ENCODE peak calls at places on chromosomes 6 and 20, in six cellular contexts. D is left ventricle myocardium inferior, K is activated B cell treated with CpG ODN at 0.5 μM for 24 hours, L is cardiac muscle cell, F is endothelial cell, Z is AG04449. Y is an unnamed sample.

GRCh38 chr6:67102743-67103142 is 1395.7 kb upstream of the EYS start:
- DNase-seq in Z (no peak), D (no peak), L (no peak), F (no peak), K (no peak), Y (no peak)

GRCh38 chr20:29741894-29742698 is 1515.4 kb upstream of the DEFB115 start:
- DNase-seq in D (no peak), Z (no peak), F (no peak), K (no peak), L (no peak), Y (no peak)

GRCh38 chr20:34536798-34537394 is 20.7 kb downstream of the DYNLRB1 start:
- DNase-seq in K (no peak), L (peak), F (peak), Z (no peak), D (peak), Y (no peak)

GRCh38 chr6:137307163-137307851 is 88.1 kb upstream of the IFNGR1 start:
- DNase-seq in D (no peak), L (no peak), Z (no peak), F (no peak), K (no peak), Y (no peak)

GRCh38 chr20:20482453-20482852 is 114.5 kb downstream of the INSM1 start:
- DNase-seq in D (no peak), Z (no peak), L (no peak), K (no peak), F (no peak), Y (no peak)

GRCh38 chr6:132333639-132334516 is 67.4 kb downstream of the MOXD1 start:
- DNase-seq in Z (peak), K (no peak), D (no peak), F (no peak), L (peak), Y (no peak)

GRCh38 chr6:36247691-36248090 is 22.2 kb upstream of the PNPLA1 start:
- DNase-seq in L (no peak), Z (no peak), K (no peak), D (no peak), F (no peak), Y (no peak)

GRCh38 chr6:111862727-111863126 is 10.5 kb downstream of the FYN start:
- DNase-seq in F (no peak), K (no peak), D (no peak), Z (no peak), L (no peak), Y (no peak)

GRCh38 chr6:41813469-41813868 is 26.0 kb downstream of the TOMM6 start:
- DNase-seq in K (no peak), L (no peak), F (no peak), Z (no peak), D (no peak), Y (no peak)

GRCh38 chr6:11769816-11770545 is 8.6 kb downstream of the ADTRP start:
- DNase-seq in F (no peak), D (no peak), L (no peak), Z (no peak), K (no peak), Y (no peak)

GRCh38 chr20:63750807-63751470 is 11.4 kb downstream of the SLC2A4RG start:
- DNase-seq in L (no peak), F (no peak), K (no peak), D (no peak), Z (no peak), Y (no peak)

GRCh38 chr6:19322691-19323470 is 514.3 kb upstream of the ID4 start:
- DNase-seq in F (no peak), K (no peak), Z (no peak), D (no peak), L (no peak), Y (no peak)

GRCh38 chr6:142300758-142301251 is 1.0 kb upstream of the ADGRG6 start:
- DNase-seq in K (no peak), L (peak), Z (no peak), F (no peak), D (no peak), Y (no peak)

GRCh38 chr20:21900431-21900830 is 195.0 kb downstream of the PAX1 start:
- DNase-seq in Z (no peak), L (no peak), K (no peak), F (no peak), D (no peak), Y (no peak)

GRCh38 chr6:19268117-19268516 is 569.1 kb upstream of the ID4 start:
- DNase-seq in Z (no peak), F (no peak), K (no peak), D (no peak), L (no peak), Y (no peak)

GRCh38 chr6:143740213-143740612 is 62.4 kb downstream of the PHACTR2 start:
- DNase-seq in D (no peak), F (no peak), L (no peak), K (no peak), Z (no peak), Y (no peak)

GRCh38 chr6:115545410-115545986 is 515.2 kb downstream of the FRK start:
- DNase-seq in L (peak), F (peak), Z (no peak), K (no peak), D (no peak), Y (peak)

GRCh38 chr20:25049261-25050060 is 8.5 kb downstream of the ACSS1 start:
- DNase-seq in L (no peak), F (no peak), K (no peak), Z (no peak), D (no peak), Y (no peak)

GRCh38 chr20:63130654-63131577 is 85.0 kb downstream of the YTHDF1 start:
- DNase-seq in K (no peak), D (no peak), Z (no peak), L (no peak), F (no peak), Y (peak)

GRCh38 chr20:40305303-40305702 is 383.7 kb downstream of the MAFB start:
- DNase-seq in K (no peak), F (no peak), D (no peak), L (peak), Z (no peak), Y (no peak)

GRCh38 chr20:24813080-24813479 is 136.0 kb upstream of the CST7 start:
- DNase-seq in L (no peak), Z (no peak), K (no peak), F (no peak), D (no peak), Y (no peak)

GRCh38 chr6:143940011-143940597 is 68.0 kb downstream of the PLAGL1 start:
- DNase-seq in F (peak), D (no peak), Z (no peak), K (no peak), L (peak), Y (no peak)

GRCh38 chr6:130307752-130308361 is 58.0 kb upstream of the TMEM200A start:
- DNase-seq in Z (peak), F (no peak), D (no peak), L (no peak), K (no peak), Y (no peak)

GRCh38 chr6:130314271-130314670 is 51.5 kb upstream of the TMEM200A start:
- DNase-seq in Z (no peak), F (no peak), D (no peak), L (no peak), K (no peak), Y (no peak)

GRCh38 chr6:130309028-130309427 is 56.8 kb upstream of the TMEM200A start:
- DNase-seq in L (no peak), D (no peak), Z (no peak), F (no peak), K (no peak), Y (no peak)

DNA sequence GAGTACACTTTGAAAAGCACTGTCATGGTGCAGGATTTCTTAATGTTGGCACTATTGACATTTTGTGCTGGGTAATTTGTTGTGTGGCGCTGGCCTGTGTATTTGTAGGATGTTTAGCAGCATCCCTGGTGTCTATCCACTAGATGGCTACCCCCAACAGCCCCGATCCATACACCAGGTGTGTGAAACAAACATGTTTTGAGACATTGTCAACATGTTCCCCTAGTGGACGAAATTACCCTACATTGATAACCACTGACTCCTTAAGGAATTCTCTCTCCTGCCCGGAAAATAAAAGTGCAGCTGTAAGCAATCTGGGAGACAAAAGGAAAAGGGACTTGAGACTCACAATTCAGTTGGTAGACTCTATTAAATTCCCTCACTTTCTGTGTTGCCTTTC is 52.6 kb upstream of the TMEM200A start:
- DNase-seq in F (no peak), K (no peak), Z (no peak), D (no peak), L (no peak), Y (no peak)
- TF ChIP-seq CTCF in F (peak), K (no peak), Z (no peak), D (no peak), L (no peak), Y (no peak)

GRCh38 chr20:44448753-44449546 is 26.7 kb upstream of the TTPAL start:
- DNase-seq in D (no peak), L (no peak), F (peak), Z (no peak), K (no peak), Y (no peak)
- TF ChIP-seq CTCF in D (no peak), L (peak), F (peak), Z (peak), K (no peak), Y (peak)

GRCh38 chr6:7145269-7146078 is 37.7 kb downstream of the RREB1 start:
- DNase-seq in K (no peak), F (no peak), Z (no peak), D (no peak), L (no peak), Y (no peak)

GRCh38 chr6:7140631-7141366 is 33.0 kb downstream of the RREB1 start:
- DNase-seq in Z (no peak), F (peak), K (peak), D (peak), L (peak), Y (peak)

GRCh38 chr6:7142228-7142801 is 34.6 kb downstream of the RREB1 start:
- DNase-seq in Z (no peak), D (no peak), K (no peak), F (no peak), L (no peak), Y (peak)

GRCh38 chr6:7144810-7145209 is 37.0 kb downstream of the RREB1 start:
- DNase-seq in F (no peak), D (no peak), K (no peak), Z (no peak), L (no peak), Y (no peak)

DNA sequence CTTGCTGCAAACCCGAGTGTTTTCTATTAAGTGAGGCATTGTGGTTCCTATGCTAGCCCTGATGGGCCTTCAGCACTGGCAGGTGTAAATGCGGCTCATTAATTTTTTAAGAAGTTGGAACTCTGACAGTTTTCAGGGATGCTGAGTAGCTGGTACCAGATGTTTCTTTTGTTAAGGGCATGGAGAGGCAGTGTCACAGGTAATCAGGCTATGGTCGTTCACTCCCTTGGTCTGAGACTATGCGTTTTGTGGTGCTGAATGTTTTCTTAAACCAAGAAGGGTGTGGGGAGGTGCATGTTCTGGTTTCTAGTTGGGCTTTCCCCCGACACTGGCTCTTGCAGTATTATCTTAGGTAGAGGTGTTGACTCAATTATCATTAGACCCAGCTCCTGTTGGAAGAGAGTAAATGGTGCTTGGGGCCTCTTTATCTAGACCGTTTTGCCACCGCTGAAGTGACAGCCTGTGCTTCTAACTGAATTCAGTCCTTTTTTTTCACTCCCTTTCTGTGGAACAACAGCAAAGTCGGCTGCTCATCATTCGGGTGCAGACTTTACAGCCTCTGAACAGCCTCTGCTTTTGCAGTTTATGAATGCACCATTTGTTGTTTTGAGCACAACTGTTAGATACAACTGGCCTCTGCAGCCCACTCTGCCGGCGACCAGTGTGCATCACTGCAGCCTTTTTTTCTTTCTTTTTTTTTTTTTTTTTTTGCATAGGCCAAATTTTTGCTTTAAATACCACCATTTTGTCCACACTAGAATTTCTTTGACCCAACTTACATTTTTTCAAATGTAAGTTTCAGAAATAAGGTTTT is 35.6 kb downstream of the RREB1 start:
- DNase-seq in F (no peak), K (no peak), Z (no peak), L (no peak), D (no peak), Y (peak)
- TF ChIP-seq CTCF in F (no peak), K (no peak), Z (peak), L (peak), D (peak), Y (peak)

GRCh38 chr20:2475850-2476741 is 5.5 kb upstream of the SNRPB start:
- DNase-seq in F (no peak), D (no peak), K (no peak), L (no peak), Z (no peak), Y (no peak)

GRCh38 chr20:2480381-2480780 is 9.8 kb upstream of the SNRPB start:
- DNase-seq in F (no peak), L (no peak), Z (no peak), K (no peak), D (no peak), Y (no peak)

GRCh38 chr20:2476742-2477615 is 6.4 kb upstream of the SNRPB start:
- DNase-seq in Z (no peak), F (no peak), D (no peak), L (no peak), K (no peak), Y (no peak)
- TF ChIP-seq CTCF in Z (no peak), F (no peak), D (no peak), L (no peak), K (no peak), Y (peak)

DNA sequence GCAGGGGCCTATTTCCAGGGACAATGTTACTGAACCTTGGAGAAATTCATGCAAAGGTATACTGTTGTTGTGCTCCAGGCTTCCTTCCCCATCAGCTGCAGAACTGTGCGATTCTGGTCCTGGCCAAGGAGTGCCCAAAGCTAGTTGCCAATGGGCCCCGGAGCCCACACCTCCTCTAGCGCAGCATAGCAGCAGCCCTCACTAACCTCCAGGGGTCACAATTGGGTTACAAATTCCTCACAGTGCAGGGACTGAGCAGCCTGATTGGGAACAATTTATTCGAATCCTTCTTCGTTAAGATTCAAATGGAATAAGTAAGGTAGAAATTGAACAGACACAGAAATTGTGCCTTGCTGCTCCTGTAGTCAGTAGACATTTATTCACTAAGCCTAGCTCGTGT is 284.9 kb downstream of the PRKN start:
- DNase-seq in F (peak), D (no peak), L (peak), K (no peak), Z (no peak), Y (no peak)
- TF ChIP-seq CTCF in F (peak), D (peak), L (no peak), K (no peak), Z (no peak), Y (peak)

GRCh38 chr6:134602123-134602522 is 284.2 kb upstream of the SGK1 start:
- DNase-seq in D (no peak), L (no peak), F (no peak), Z (no peak), K (no peak), Y (no peak)

GRCh38 chr6:134599079-134599478 is 281.2 kb upstream of the SGK1 start:
- DNase-seq in K (no peak), F (no peak), L (no peak), D (no peak), Z (no peak), Y (no peak)

GRCh38 chr6:134604014-134604676 is 286.2 kb upstream of the SGK1 start:
- DNase-seq in F (no peak), Z (no peak), L (no peak), K (no peak), D (no peak), Y (no peak)

GRCh38 chr6:134605034-134605433 is 287.1 kb upstream of the SGK1 start:
- DNase-seq in D (no peak), F (no peak), Z (no peak), K (no peak), L (no peak), Y (no peak)

DNA sequence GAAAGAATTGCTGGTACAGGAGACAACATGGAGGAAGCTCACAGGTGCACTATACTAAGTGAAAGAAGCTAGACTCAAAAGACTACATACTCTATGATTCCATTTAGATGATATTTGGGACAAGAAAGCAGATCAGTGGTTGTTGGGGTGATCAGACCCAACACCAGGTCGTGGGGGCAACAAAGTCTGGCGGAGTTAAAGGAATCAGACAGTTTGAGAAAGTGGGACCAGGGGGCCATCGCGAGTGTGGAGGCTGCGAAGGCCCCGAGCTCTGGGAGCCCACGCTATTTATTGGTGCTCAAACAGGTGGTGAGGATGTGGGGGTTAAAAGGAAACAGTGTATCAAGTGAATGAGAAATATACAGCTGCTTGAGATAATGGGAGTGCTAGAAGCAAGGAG is 282.8 kb upstream of the SGK1 start:
- DNase-seq in F (no peak), L (no peak), Z (no peak), D (no peak), K (no peak), Y (no peak)
- TF ChIP-seq CTCF in F (no peak), L (no peak), Z (no peak), D (no peak), K (no peak), Y (no peak)

GRCh38 chr20:48189177-48189576 is 403.9 kb upstream of the SULF2 start:
- DNase-seq in D (no peak), F (no peak), L (no peak), K (no peak), Z (no peak), Y (no peak)
- TF ChIP-seq CTCF in D (peak), F (no peak), L (peak), K (no peak), Z (peak), Y (peak)

DNA sequence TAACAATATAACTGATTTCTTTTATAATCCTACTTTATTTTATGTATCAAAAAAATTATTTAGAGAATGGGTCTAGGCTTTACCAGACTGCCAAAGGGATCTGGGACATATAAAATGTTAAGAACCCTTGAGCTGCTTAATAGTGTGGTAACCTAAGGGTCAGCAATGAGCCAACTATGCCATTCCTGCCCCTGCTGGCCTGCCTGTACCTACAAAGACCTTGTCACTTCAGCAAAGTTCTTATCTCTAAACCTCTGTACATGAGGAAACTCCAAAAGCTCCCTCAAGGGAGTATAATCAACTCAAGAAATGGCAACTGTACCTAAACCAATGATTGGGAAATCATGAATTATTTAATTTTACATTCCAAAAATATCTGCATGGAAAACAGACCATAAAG is 266.9 kb downstream of the PKHD1 start:
- DNase-seq in Z (no peak), F (no peak), K (no peak), L (peak), D (no peak), Y (no peak)
- TF ChIP-seq CTCF in Z (no peak), F (no peak), K (no peak), L (no peak), D (no peak), Y (no peak)